ENCODE peak calls at places on chromosome 9, in eight cellular contexts. One of them, this sample, is unnamed.

GRCh38 chr9:109986423-109987055 is 206.5 kb downstream of the PALM2AKAP2 start:
- DNase-seq in dorsolateral prefrontal cortex: no peak
- DNase-seq in WTC11: no peak
- DNase-seq in amygdala: no peak
- DNase-seq in GM20000: no peak
- DNase-seq in activated T-cell treated with anti-CD3 and anti-CD28 coated beads for 1 hour: no peak
- DNase-seq in stimulated activated CD4-positive, alpha-beta T cell treated with anti-CD3 and anti-CD28 coated beads, Interleukin-12 subunit alpha, Interleukin-12 subunit beta, amount 100 ng/mL, for 24 hours: no peak
- DNase-seq in Jurkat, Clone E6-1: no peak
- DNase-seq in this sample: no peak

GRCh38 chr9:96015876-96016686 is 140.6 kb downstream of the ERCC6L2 start:
- DNase-seq in dorsolateral prefrontal cortex: no peak
- DNase-seq in WTC11: no peak
- DNase-seq in amygdala: no peak
- DNase-seq in GM20000: peak
- DNase-seq in activated T-cell treated with anti-CD3 and anti-CD28 coated beads for 1 hour: no peak
- DNase-seq in stimulated activated CD4-positive, alpha-beta T cell treated with anti-CD3 and anti-CD28 coated beads, Interleukin-12 subunit alpha, Interleukin-12 subunit beta, amount 100 ng/mL, for 24 hours: no peak
- DNase-seq in Jurkat, Clone E6-1: peak
- DNase-seq in this sample: no peak

GRCh38 chr9:130634801-130635200 is 29.6 kb upstream of the PRDM12 start:
- DNase-seq in dorsolateral prefrontal cortex: no peak
- DNase-seq in WTC11: no peak
- DNase-seq in amygdala: no peak
- DNase-seq in GM20000: no peak
- DNase-seq in activated T-cell treated with anti-CD3 and anti-CD28 coated beads for 1 hour: no peak
- DNase-seq in stimulated activated CD4-positive, alpha-beta T cell treated with anti-CD3 and anti-CD28 coated beads, Interleukin-12 subunit alpha, Interleukin-12 subunit beta, amount 100 ng/mL, for 24 hours: no peak
- DNase-seq in Jurkat, Clone E6-1: no peak
- DNase-seq in this sample: no peak

GRCh38 chr9:34380511-34381315 is 4.0 kb upstream of the MYORG start:
- DNase-seq in dorsolateral prefrontal cortex: peak
- DNase-seq in WTC11: peak
- DNase-seq in amygdala: peak
- DNase-seq in GM20000: peak
- DNase-seq in activated T-cell treated with anti-CD3 and anti-CD28 coated beads for 1 hour: peak
- DNase-seq in stimulated activated CD4-positive, alpha-beta T cell treated with anti-CD3 and anti-CD28 coated beads, Interleukin-12 subunit alpha, Interleukin-12 subunit beta, amount 100 ng/mL, for 24 hours: peak
- DNase-seq in Jurkat, Clone E6-1: peak
- DNase-seq in this sample: peak

GRCh38 chr9:89536145-89536574 is 38.2 kb upstream of the SEMA4D start:
- DNase-seq in dorsolateral prefrontal cortex: no peak
- DNase-seq in WTC11: no peak
- DNase-seq in amygdala: no peak
- DNase-seq in GM20000: no peak
- DNase-seq in activated T-cell treated with anti-CD3 and anti-CD28 coated beads for 1 hour: no peak
- DNase-seq in stimulated activated CD4-positive, alpha-beta T cell treated with anti-CD3 and anti-CD28 coated beads, Interleukin-12 subunit alpha, Interleukin-12 subunit beta, amount 100 ng/mL, for 24 hours: no peak
- DNase-seq in Jurkat, Clone E6-1: peak
- DNase-seq in this sample: no peak

GRCh38 chr9:136243631-136244030 is 2.0 kb downstream of the QSOX2 start:
- DNase-seq in dorsolateral prefrontal cortex: no peak
- DNase-seq in WTC11: no peak
- DNase-seq in amygdala: no peak
- DNase-seq in GM20000: no peak
- DNase-seq in activated T-cell treated with anti-CD3 and anti-CD28 coated beads for 1 hour: no peak
- DNase-seq in stimulated activated CD4-positive, alpha-beta T cell treated with anti-CD3 and anti-CD28 coated beads, Interleukin-12 subunit alpha, Interleukin-12 subunit beta, amount 100 ng/mL, for 24 hours: no peak
- DNase-seq in Jurkat, Clone E6-1: no peak
- DNase-seq in this sample: no peak

GRCh38 chr9:4985376-4986266 is 549 bp downstream of the JAK2 start:
- DNase-seq in dorsolateral prefrontal cortex: peak
- DNase-seq in WTC11: peak
- DNase-seq in amygdala: peak
- DNase-seq in GM20000: peak
- DNase-seq in activated T-cell treated with anti-CD3 and anti-CD28 coated beads for 1 hour: no peak
- DNase-seq in stimulated activated CD4-positive, alpha-beta T cell treated with anti-CD3 and anti-CD28 coated beads, Interleukin-12 subunit alpha, Interleukin-12 subunit beta, amount 100 ng/mL, for 24 hours: no peak
- DNase-seq in Jurkat, Clone E6-1: peak
- DNase-seq in this sample: peak

GRCh38 chr9:94800424-94801117 is 74.1 kb downstream of the AOPEP start:
- DNase-seq in dorsolateral prefrontal cortex: no peak
- DNase-seq in WTC11: no peak
- DNase-seq in amygdala: no peak
- DNase-seq in GM20000: no peak
- DNase-seq in activated T-cell treated with anti-CD3 and anti-CD28 coated beads for 1 hour: no peak
- DNase-seq in stimulated activated CD4-positive, alpha-beta T cell treated with anti-CD3 and anti-CD28 coated beads, Interleukin-12 subunit alpha, Interleukin-12 subunit beta, amount 100 ng/mL, for 24 hours: no peak
- DNase-seq in Jurkat, Clone E6-1: no peak
- DNase-seq in this sample: peak

GRCh38 chr9:126366366-126367011 is 39.9 kb downstream of the MVB12B start:
- DNase-seq in dorsolateral prefrontal cortex: peak
- DNase-seq in WTC11: no peak
- DNase-seq in amygdala: peak
- DNase-seq in GM20000: no peak
- DNase-seq in activated T-cell treated with anti-CD3 and anti-CD28 coated beads for 1 hour: no peak
- DNase-seq in stimulated activated CD4-positive, alpha-beta T cell treated with anti-CD3 and anti-CD28 coated beads, Interleukin-12 subunit alpha, Interleukin-12 subunit beta, amount 100 ng/mL, for 24 hours: no peak
- DNase-seq in Jurkat, Clone E6-1: no peak
- DNase-seq in this sample: no peak

GRCh38 chr9:133679466-133680051 is 43.4 kb downstream of the DBH start:
- DNase-seq in dorsolateral prefrontal cortex: no peak
- DNase-seq in WTC11: no peak
- DNase-seq in amygdala: no peak
- DNase-seq in GM20000: no peak
- DNase-seq in activated T-cell treated with anti-CD3 and anti-CD28 coated beads for 1 hour: no peak
- DNase-seq in stimulated activated CD4-positive, alpha-beta T cell treated with anti-CD3 and anti-CD28 coated beads, Interleukin-12 subunit alpha, Interleukin-12 subunit beta, amount 100 ng/mL, for 24 hours: no peak
- DNase-seq in Jurkat, Clone E6-1: no peak
- DNase-seq in this sample: no peak

GRCh38 chr9:121613009-121613766 is 38.2 kb upstream of the DAB2IP start:
- DNase-seq in dorsolateral prefrontal cortex: no peak
- DNase-seq in WTC11: no peak
- DNase-seq in amygdala: no peak
- DNase-seq in GM20000: no peak
- DNase-seq in activated T-cell treated with anti-CD3 and anti-CD28 coated beads for 1 hour: no peak
- DNase-seq in stimulated activated CD4-positive, alpha-beta T cell treated with anti-CD3 and anti-CD28 coated beads, Interleukin-12 subunit alpha, Interleukin-12 subunit beta, amount 100 ng/mL, for 24 hours: no peak
- DNase-seq in Jurkat, Clone E6-1: no peak
- DNase-seq in this sample: no peak

GRCh38 chr9:72332351-72332750 is 32.7 kb downstream of the ZFAND5 start:
- DNase-seq in dorsolateral prefrontal cortex: no peak
- DNase-seq in WTC11: no peak
- DNase-seq in amygdala: no peak
- DNase-seq in GM20000: no peak
- DNase-seq in activated T-cell treated with anti-CD3 and anti-CD28 coated beads for 1 hour: no peak
- DNase-seq in stimulated activated CD4-positive, alpha-beta T cell treated with anti-CD3 and anti-CD28 coated beads, Interleukin-12 subunit alpha, Interleukin-12 subunit beta, amount 100 ng/mL, for 24 hours: no peak
- DNase-seq in Jurkat, Clone E6-1: no peak
- DNase-seq in this sample: no peak